ENCODE peak calls at places on chromosome 2, in four cellular contexts. K, O, H and Z are unnamed samples.

GRCh38 chr2:27984153-27984552 is 93.6 kb downstream of the BABAM2 start:
- DNase-seq in H (no peak), O (no peak), K (no peak), Z (no peak)

GRCh38 chr2:88874063-88874657 is 182.7 kb downstream of the RPIA start:
- DNase-seq in K (no peak), O (peak; percentile 35), H (peak; percentile 72), Z (no peak)

GRCh38 chr2:133712369-133712768 is 144.1 kb upstream of the NCKAP5 start:
- DNase-seq in H (no peak), K (no peak), O (no peak), Z (no peak)

GRCh38 chr2:181411105-181411849 is 45.9 kb upstream of the ITGA4 start:
- DNase-seq in H (peak; percentile 100), K (no peak), O (no peak), Z (no peak)

GRCh38 chr2:167192833-167193232 is 304.6 kb downstream of the XIRP2 start:
- DNase-seq in O (peak; percentile 67), K (no peak), H (no peak), Z (no peak)

GRCh38 chr2:197377670-197378069 is 57.2 kb downstream of the SF3B1 start:
- DNase-seq in O (no peak), K (no peak), H (no peak), Z (no peak)

GRCh38 chr2:68796306-68796905 is 61.8 kb downstream of the ARHGAP25 start:
- DNase-seq in K (no peak), O (no peak), H (peak; percentile 24), Z (no peak)

GRCh38 chr2:241942416-241943208 is 73.1 kb downstream of the RTP5 start:
- DNase-seq in K (no peak), O (no peak), H (no peak), Z (no peak)

GRCh38 chr2:20868377-20868776 is 45.5 kb upstream of the LDAH start:
- DNase-seq in H (peak; percentile 1), O (no peak), K (no peak), Z (no peak)

GRCh38 chr2:11102956-11103860 is 52.1 kb upstream of the SLC66A3 start:
- DNase-seq in K (no peak), O (no peak), H (no peak), Z (no peak)

GRCh38 chr2:95573866-95574265 is 17.9 kb upstream of the TRIM43 start:
- DNase-seq in H (no peak), K (no peak), O (no peak), Z (no peak)

GRCh38 chr2:45941758-45942738 is 290.6 kb downstream of the PRKCE start:
- DNase-seq in H (no peak), K (no peak), O (no peak), Z (no peak)

GRCh38 chr2:219622472-219622871 is 5.0 kb upstream of the SLC4A3 start:
- DNase-seq in K (no peak), O (no peak), H (no peak), Z (no peak)

GRCh38 chr2:219616550-219616949 is 10.9 kb upstream of the SLC4A3 start:
- DNase-seq in H (no peak), O (no peak), K (no peak), Z (no peak)

GRCh38 chr2:219618733-219619122 is 8.7 kb upstream of the SLC4A3 start:
- DNase-seq in H (no peak), K (no peak), O (no peak), Z (no peak)

GRCh38 chr2:219620546-219620945 is 6.9 kb upstream of the SLC4A3 start:
- DNase-seq in K (no peak), O (no peak), H (no peak), Z (no peak)

DNA sequence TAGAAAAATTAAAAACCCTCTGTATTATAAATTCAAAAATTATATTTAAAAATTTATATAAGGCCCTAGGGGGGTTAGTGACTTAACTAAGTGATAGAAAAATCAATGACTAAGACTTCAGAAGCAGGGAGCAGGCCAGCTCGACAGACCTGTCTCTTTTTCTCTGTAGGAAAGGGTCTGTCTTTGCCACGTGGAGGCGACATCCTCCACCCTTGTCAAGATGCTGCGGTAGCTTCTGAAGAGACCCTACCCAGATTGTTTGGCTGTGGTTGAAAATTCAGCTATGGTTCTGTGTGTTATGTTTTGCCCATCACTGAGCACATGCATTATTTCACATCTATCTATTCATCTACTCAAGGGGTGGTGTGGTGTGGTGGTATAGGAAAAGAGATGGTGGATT is 8.2 kb upstream of the SLC4A3 start:
- DNase-seq in K (no peak), O (no peak), H (no peak), Z (no peak)
- TF ChIP-seq CTCF in K (no peak), O (no peak), H (peak; percentile 24), Z (no peak)

DNA sequence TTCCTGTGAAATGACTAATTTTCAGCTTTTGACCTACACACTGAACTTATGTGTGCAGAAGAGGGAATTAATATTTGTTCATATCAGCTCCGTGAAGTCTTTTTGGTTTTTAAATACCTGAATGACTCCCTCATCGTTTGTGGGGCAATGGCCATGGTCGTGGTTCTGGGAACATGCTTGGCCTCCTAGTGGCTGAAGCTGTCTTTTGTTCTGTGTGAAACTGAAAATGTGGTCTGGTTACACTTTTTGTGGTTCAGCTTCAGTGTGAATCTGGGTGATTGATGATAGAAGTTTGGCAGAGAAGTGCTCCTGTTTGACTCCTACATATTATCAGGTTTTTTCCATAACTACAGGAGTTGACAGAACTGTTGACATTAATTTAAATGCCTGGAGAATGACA is 408.2 kb downstream of the THSD7B start:
- DNase-seq in K (no peak), H (peak; percentile 3), O (peak; percentile 12), Z (no peak)
- TF ChIP-seq CTCF in K (no peak), H (peak; percentile 58), O (peak; percentile 42), Z (no peak)

GRCh38 chr2:43227830-43228280 is 1.4 kb upstream of the ZFP36L2 start:
- DNase-seq in H (no peak), O (no peak), K (no peak), Z (no peak)
- TF ChIP-seq CTCF in H (no peak), O (peak; percentile 27), K (no peak), Z (no peak)

GRCh38 chr2:64904405-64905329 is 84.5 kb upstream of the SLC1A4 start:
- DNase-seq in O (no peak), H (no peak), K (no peak), Z (no peak)

GRCh38 chr2:64910972-64911433 is 78.2 kb upstream of the SLC1A4 start:
- DNase-seq in K (no peak), O (no peak), H (no peak), Z (no peak)

GRCh38 chr2:64906853-64907536 is 82.2 kb upstream of the SLC1A4 start:
- DNase-seq in O (no peak), H (no peak), K (no peak), Z (no peak)

GRCh38 chr2:64908406-64908805 is 80.8 kb upstream of the SLC1A4 start:
- DNase-seq in H (no peak), O (no peak), K (no peak), Z (no peak)

GRCh38 chr2:64905338-64906024 is 83.7 kb upstream of the SLC1A4 start:
- DNase-seq in O (no peak), K (peak; percentile 58), H (peak; percentile 67), Z (no peak)
- TF ChIP-seq CTCF in O (no peak), K (no peak), H (peak; percentile 47), Z (no peak)

GRCh38 chr2:231926761-231927565 is 767 bp upstream of the NPPC start:
- DNase-seq in K (no peak), O (no peak), H (no peak), Z (no peak)

GRCh38 chr2:231927566-231927890 is 1.3 kb upstream of the NPPC start:
- DNase-seq in K (no peak), H (no peak), O (no peak), Z (no peak)

GRCh38 chr2:231929961-231930600 is 3.9 kb upstream of the NPPC start:
- DNase-seq in K (no peak), O (no peak), H (peak; percentile 41), Z (no peak)

GRCh38 chr2:231928901-231929725 is 2.9 kb upstream of the NPPC start:
- DNase-seq in K (no peak), O (no peak), H (no peak), Z (no peak)

GRCh38 chr2:231928481-231928880 is 2.3 kb upstream of the NPPC start:
- DNase-seq in H (no peak), K (no peak), O (no peak), Z (no peak)
- TF ChIP-seq CTCF in H (no peak), K (no peak), O (no peak), Z (no peak)

GRCh38 chr2:25362564-25363145 is 20.9 kb upstream of the DNMT3A start:
- DNase-seq in O (no peak), K (no peak), H (peak; percentile 78), Z (no peak)

GRCh38 chr2:25358836-25359235 is 17.1 kb upstream of the DNMT3A start:
- DNase-seq in O (no peak), K (no peak), H (no peak), Z (no peak)

GRCh38 chr2:25363733-25364132 is 22.0 kb upstream of the DNMT3A start:
- DNase-seq in K (no peak), O (no peak), H (no peak), Z (no peak)

GRCh38 chr2:25362049-25362563 is 20.4 kb upstream of the DNMT3A start:
- DNase-seq in K (peak; percentile 91), O (peak; percentile 78), H (peak; percentile 93), Z (peak; percentile 92)

DNA sequence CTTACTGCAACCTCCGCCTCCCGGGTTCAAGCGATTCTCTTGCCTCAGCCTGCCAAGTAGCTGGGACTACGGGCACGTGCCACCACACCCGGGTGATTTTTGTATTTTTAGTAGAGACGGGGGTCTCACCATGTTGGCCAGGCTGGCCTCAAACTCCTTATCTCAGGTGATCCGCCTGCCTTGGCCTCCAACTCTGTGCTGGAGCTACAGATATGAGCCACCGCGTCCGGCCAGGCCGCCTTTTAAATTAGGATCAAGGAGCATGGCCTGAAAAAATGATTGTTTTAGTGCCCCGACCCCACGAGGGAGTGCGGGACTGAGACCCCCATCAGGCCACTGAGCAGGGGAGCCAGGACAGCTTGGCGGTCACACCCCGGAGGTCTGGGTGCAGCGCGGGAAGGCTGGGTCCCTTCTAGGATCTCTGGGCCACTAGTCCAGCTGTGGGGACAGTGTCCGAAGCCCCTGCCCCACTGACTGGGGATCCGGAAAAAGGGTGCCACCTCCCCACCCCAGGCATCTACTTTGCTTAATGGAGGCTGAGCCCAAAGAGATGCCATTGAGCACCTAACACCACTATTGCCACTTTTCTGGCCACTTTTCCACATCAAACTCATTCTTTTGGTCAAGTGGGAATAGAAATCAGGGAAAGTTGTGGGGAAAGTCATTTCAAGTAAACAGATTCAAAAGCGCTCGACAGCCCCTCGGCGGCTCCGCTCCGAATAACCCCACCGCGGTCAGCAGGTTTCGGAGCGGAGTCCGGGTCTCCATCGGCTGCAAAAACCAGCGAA is 19.7 kb upstream of the DNMT3A start:
- DNase-seq in K (no peak), O (no peak), H (no peak), Z (no peak)
- TF ChIP-seq CTCF in K (no peak), O (no peak), H (no peak), Z (no peak)

DNA sequence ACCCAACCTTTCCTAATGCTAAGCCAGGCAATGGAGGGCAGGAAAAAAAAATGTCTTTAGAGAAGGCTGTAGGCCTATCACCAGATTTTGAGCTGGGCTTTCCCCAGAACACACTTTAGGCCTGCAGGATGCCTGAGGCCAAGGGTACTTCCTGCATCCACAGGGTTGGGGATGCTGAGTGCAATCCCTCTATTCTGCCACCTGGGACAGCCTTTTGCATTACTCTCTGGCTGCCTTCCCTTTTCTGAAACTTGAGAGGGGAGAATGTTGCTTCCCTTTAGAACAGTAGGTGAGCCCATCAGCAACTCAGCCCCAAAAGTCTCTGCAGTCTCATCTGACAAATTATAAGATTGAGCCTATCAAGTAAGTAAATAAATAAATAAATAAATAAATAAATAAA is 195.2 kb downstream of the SLC8A1 start:
- DNase-seq in H (peak; percentile 55), O (no peak), K (no peak), Z (no peak)
- TF ChIP-seq CTCF in H (peak; percentile 56), O (peak; percentile 12), K (no peak), Z (no peak)

GRCh38 chr2:155250800-155251199 is 552.3 kb downstream of the KCNJ3 start:
- DNase-seq in O (no peak), K (no peak), H (peak; percentile 55), Z (no peak)
- TF ChIP-seq CTCF in O (no peak), K (no peak), H (peak; percentile 81), Z (no peak)

GRCh38 chr2:54503192-54503591 is 47.1 kb downstream of the SPTBN1 start:
- DNase-seq in K (no peak), H (peak; percentile 75), O (no peak), Z (no peak)
- TF ChIP-seq CTCF in K (no peak), H (peak; percentile 93), O (peak; percentile 52), Z (no peak)